ENCODE peak calls at places on chromosomes 7 and 10, in eight cellular contexts. P, V, D, G, B, Q, T and S are unnamed samples.
A peak's percentile ranks its signal among the peaks of the same experiment; 100 is the strongest.

GRCh38 chr10:111756541-111757061 is 427.0 kb downstream of the GPAM start:
- DNase-seq in P (peak; percentile 8), V (peak; percentile 72), D (no peak), G (peak; percentile 65), B (peak; percentile 6), Q (peak; percentile 87), T (peak; percentile 3), S (peak; percentile 18)

GRCh38 chr7:116984917-116985316 is 31.6 kb downstream of the ST7 start:
- DNase-seq in P (no peak), V (peak; percentile 58), D (no peak), G (no peak), B (no peak), Q (peak; percentile 61), T (no peak), S (no peak)

GRCh38 chr7:39062811-39063210 is 85.1 kb downstream of the POU6F2 start:
- DNase-seq in P (no peak), V (no peak), D (no peak), G (no peak), B (no peak), Q (no peak), T (no peak), S (no peak)

GRCh38 chr7:40544277-40544723 is 409.5 kb downstream of the SUGCT start:
- DNase-seq in P (peak; percentile 23), V (no peak), D (no peak), G (no peak), B (no peak), Q (no peak), T (no peak), S (no peak)

GRCh38 chr7:67251986-67252558 is 255.4 kb downstream of the TYW1 start:
- DNase-seq in P (no peak), V (no peak), D (no peak), G (no peak), B (no peak), Q (peak; percentile 16), T (no peak), S (no peak)

GRCh38 chr10:69712346-69712745 is 82.3 kb downstream of the FAM241B start:
- DNase-seq in P (no peak), V (no peak), D (no peak), G (no peak), B (no peak), Q (no peak), T (no peak), S (no peak)

GRCh38 chr7:110296321-110296720 is 794.6 kb upstream of the LRRN3 start:
- DNase-seq in P (no peak), V (no peak), D (no peak), G (no peak), B (no peak), Q (no peak), T (no peak), S (no peak)

GRCh38 chr7:85765698-85766298 is 578.9 kb upstream of the SEMA3D start:
- DNase-seq in P (no peak), V (no peak), D (no peak), G (no peak), B (no peak), Q (peak; percentile 33), T (no peak), S (no peak)

GRCh38 chr10:71025535-71025934 is 137.2 kb upstream of the PCBD1 start:
- DNase-seq in P (no peak), V (no peak), D (no peak), G (no peak), B (no peak), Q (peak; percentile 82), T (peak; percentile 14), S (no peak)

GRCh38 chr7:22717760-22718159 is 9.2 kb upstream of the IL6 start:
- DNase-seq in P (no peak), V (no peak), D (no peak), G (no peak), B (no peak), Q (no peak), T (no peak), S (no peak)

GRCh38 chr7:30936650-30937245 is 25.1 kb downstream of the AQP1 start:
- DNase-seq in P (no peak), V (no peak), D (no peak), G (no peak), B (no peak), Q (no peak), T (no peak), S (no peak)

GRCh38 chr7:36129048-36129534 is 24.0 kb upstream of the EEPD1 start:
- DNase-seq in P (peak; percentile 23), V (peak; percentile 72), D (no peak), G (peak; percentile 75), B (no peak), Q (no peak), T (peak; percentile 71), S (peak; percentile 80)

GRCh38 chr10:85235258-85235657 is 906.9 kb downstream of the CCSER2 start:
- DNase-seq in P (no peak), V (no peak), D (no peak), G (no peak), B (no peak), Q (no peak), T (no peak), S (no peak)

GRCh38 chr10:48821111-48821510 is 118.5 kb downstream of the LRRC18 start:
- DNase-seq in P (no peak), V (no peak), D (no peak), G (no peak), B (no peak), Q (no peak), T (no peak), S (no peak)

GRCh38 chr10:1120761-1121160 is 64.6 kb downstream of the WDR37 start:
- DNase-seq in P (no peak), V (no peak), D (no peak), G (no peak), B (no peak), Q (no peak), T (no peak), S (peak; percentile 12)

GRCh38 chr7:128399991-128400390 is 9.8 kb downstream of the IMPDH1 start:
- DNase-seq in P (no peak), V (no peak), D (no peak), G (no peak), B (no peak), Q (no peak), T (no peak), S (no peak)

GRCh38 chr7:149642579-149642978 is 130.8 kb downstream of the ZNF467 start:
- DNase-seq in P (peak; percentile 36), V (no peak), D (no peak), G (no peak), B (no peak), Q (no peak), T (no peak), S (no peak)

GRCh38 chr10:11197266-11197712 is 179.6 kb downstream of the CELF2 start:
- DNase-seq in P (peak; percentile 42), V (no peak), D (no peak), G (no peak), B (peak; percentile 69), Q (peak; percentile 71), T (no peak), S (no peak)

GRCh38 chr7:134553976-134554375 is 5.1 kb downstream of the AKR1B15 start:
- DNase-seq in P (no peak), V (peak; percentile 21), D (no peak), G (no peak), B (no peak), Q (peak; percentile 68), T (no peak), S (no peak)
- TF ChIP-seq CTCF in P (peak; percentile 6), V (peak; percentile 29), D (no peak), G (no peak), B (peak; percentile 72), Q (peak; percentile 41), T (no peak), S (no peak)

GRCh38 chr7:105678811-105679495 is 97.7 kb upstream of the EFCAB10 start:
- DNase-seq in P (peak; percentile 56), V (peak; percentile 62), D (no peak), G (peak; percentile 90), B (peak; percentile 56), Q (peak; percentile 54), T (no peak), S (peak; percentile 75)
- H3K4me3 ChIP-seq in P (peak overlapping the region; percentile 42), V (peak overlapping the region; percentile 40), D (peak overlapping the region; percentile 28), G (peak overlapping the region; percentile 51), B (peak overlapping the region; percentile 56), Q (no peak overlapping the region), T (no peak overlapping the region), S (peak overlapping the region; percentile 52)

GRCh38 chr7:158645842-158646241 is 58.2 kb upstream of the PTPRN2 start:
- DNase-seq in P (no peak), V (no peak), D (no peak), G (no peak), B (no peak), Q (no peak), T (no peak), S (no peak)

GRCh38 chr7:158648168-158648567 is 56.4 kb downstream of the NCAPG2 start:
- DNase-seq in P (no peak), V (no peak), D (no peak), G (no peak), B (no peak), Q (no peak), T (no peak), S (no peak)

GRCh38 chr7:158646766-158647474 is 57.7 kb downstream of the NCAPG2 start:
- DNase-seq in P (no peak), V (peak; percentile 12), D (no peak), G (no peak), B (no peak), Q (peak; percentile 74), T (no peak), S (no peak)

GRCh38 chr7:158648787-158649186 is 55.8 kb downstream of the NCAPG2 start:
- DNase-seq in P (no peak), V (no peak), D (no peak), G (no peak), B (no peak), Q (no peak), T (no peak), S (no peak)

DNA sequence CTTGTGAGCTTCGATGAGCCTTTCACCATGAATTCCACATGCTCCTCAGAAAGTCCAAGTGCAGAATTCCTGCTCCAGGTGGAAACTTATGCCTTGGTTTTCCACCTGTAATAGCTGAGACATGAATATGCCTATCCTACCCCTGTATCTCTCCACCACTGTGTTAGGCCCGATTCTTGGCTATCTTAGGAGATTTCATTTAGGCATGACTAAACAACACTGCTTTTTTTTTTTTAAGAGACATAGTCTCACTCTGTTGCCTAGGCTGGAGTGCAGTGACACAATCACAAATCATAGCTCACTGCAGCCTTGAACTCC is 57.2 kb downstream of the NCAPG2 start:
- DNase-seq in P (no peak), V (no peak), D (no peak), G (no peak), B (no peak), Q (no peak), T (no peak), S (no peak)
- TF ChIP-seq CTCF in P (peak; percentile 2), V (no peak), D (no peak), G (no peak), B (no peak), Q (no peak), T (no peak), S (no peak)

DNA sequence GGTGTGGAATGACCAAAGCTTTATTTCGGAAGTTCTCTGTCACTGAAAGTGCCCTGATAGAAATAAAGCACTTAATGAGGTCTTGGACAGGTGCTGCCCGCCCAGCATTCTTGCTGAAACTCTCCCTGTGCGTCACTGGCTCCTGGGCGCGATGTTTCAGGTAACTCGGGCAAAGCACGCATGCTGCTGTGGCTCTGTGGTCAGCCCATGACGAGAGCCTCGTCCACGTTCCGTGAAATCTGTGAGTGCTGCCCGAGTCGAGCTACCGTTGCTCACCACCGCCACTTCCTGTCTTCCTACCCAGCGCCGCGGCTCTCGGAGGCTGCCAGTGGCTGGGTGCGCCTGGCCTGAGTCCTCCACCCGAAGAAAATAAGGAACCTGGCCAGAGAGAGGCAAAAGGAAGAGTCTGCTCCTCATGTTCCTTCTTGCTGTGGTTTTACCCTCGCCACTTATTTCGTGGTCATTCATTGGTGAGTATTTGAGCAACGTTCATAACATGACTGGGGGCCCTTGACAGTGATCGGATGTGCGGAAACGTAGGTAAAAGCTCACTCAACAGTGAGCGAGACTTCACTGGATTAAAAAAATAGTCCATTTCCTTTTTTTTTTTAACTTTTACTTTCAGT is 95.5 kb downstream of the MAP3K8 start:
- DNase-seq in P (peak; percentile 45), V (no peak), D (no peak), G (peak; percentile 82), B (peak; percentile 91), Q (peak; percentile 32), T (no peak), S (peak; percentile 50)
- H3K4me3 ChIP-seq in P (no peak overlapping the region), V (no peak overlapping the region), D (no peak overlapping the region), G (no peak overlapping the region), B (peak overlapping the region; percentile 59), Q (no peak overlapping the region), T (no peak overlapping the region), S (no peak overlapping the region)